ENCODE peak calls at places on chromosomes 4 and X, in eight cellular contexts. Y is pancreas, E is heart right ventricle, D is retinal pigment epithelial cell, G is lower lobe of right lung, Q is hepatocyte, M is osteocyte, H is fibroblast of lung. A is an unnamed sample.

GRCh38 chrX:41922694-41923171 is 621 bp downstream of the CASK start:
- DNase-seq in D (no peak), E (peak; percentile 4), Q (peak; percentile 57), H (peak; percentile 12), G (peak; percentile 47), Y (peak; percentile 7), M (no peak), A (peak; percentile 71)

GRCh38 chr4:8392591-8393190 is 47.8 kb downstream of the ACOX3 start:
- DNase-seq in G (no peak), D (no peak), Y (no peak), E (no peak), H (peak; percentile 13), Q (no peak), M (no peak), A (no peak)

GRCh38 chr4:38069271-38069760 is 109.1 kb downstream of the PTTG2 start:
- DNase-seq in E (no peak), G (no peak), D (no peak), H (peak; percentile 86), Q (peak; percentile 86), M (no peak), Y (peak; percentile 83), A (no peak)

GRCh38 chrX:130680164-130681035 is 222.6 kb downstream of the ENOX2 start:
- DNase-seq in D (peak; percentile 71), G (no peak), H (peak; percentile 42), E (no peak), M (no peak), Y (peak; percentile 6), Q (no peak), A (no peak)

GRCh38 chr4:105196523-105197145 is 50.0 kb downstream of the TET2 start:
- DNase-seq in H (peak; percentile 16), D (no peak), Q (no peak), Y (no peak), E (no peak), G (no peak), M (no peak), A (no peak)

GRCh38 chr4:7256989-7257810 is 64.9 kb downstream of the SORCS2 start:
- DNase-seq in H (peak; percentile 33), M (no peak), E (peak; percentile 82), G (no peak), D (no peak), Q (no peak), Y (peak; percentile 81), A (no peak)

GRCh38 chr4:1297456-1298325 is 8.0 kb downstream of the MAEA start:
- DNase-seq in E (no peak), G (no peak), Q (no peak), Y (no peak), D (no peak), M (no peak), H (no peak), A (no peak)

GRCh38 chr4:125393825-125394224 is 79.1 kb downstream of the FAT4 start:
- DNase-seq in Y (no peak), G (no peak), D (no peak), H (no peak), E (no peak), M (no peak), Q (no peak), A (no peak)

GRCh38 chr4:139171878-139172691 is 4.9 kb downstream of the ELF2 start:
- DNase-seq in D (no peak), G (no peak), Q (no peak), E (no peak), H (peak; percentile 60), M (no peak), Y (no peak), A (no peak)

GRCh38 chr4:108181704-108182103 is 13.0 kb upstream of the LEF1 start:
- DNase-seq in E (no peak), Q (no peak), D (no peak), H (no peak), M (no peak), Y (no peak), G (no peak), A (no peak)
- TF ChIP-seq CTCF in E (no peak), Q (peak; percentile 3), D (peak; percentile 15), H (no peak), M (no peak), Y (no peak), G (peak; percentile 6), A (peak; percentile 45)

GRCh38 chrX:72006461-72006860 is 95.8 kb downstream of the NHSL2 start:
- DNase-seq in G (no peak), Y (no peak), D (no peak), E (no peak), H (no peak), Q (no peak), M (peak; percentile 49), A (peak; percentile 22)

GRCh38 chrX:72001906-72002305 is 91.3 kb downstream of the NHSL2 start:
- DNase-seq in D (no peak), Y (no peak), G (no peak), M (peak; percentile 19), Q (no peak), E (no peak), H (no peak), A (no peak)

GRCh38 chrX:72002886-72003285 is 92.2 kb downstream of the NHSL2 start:
- DNase-seq in Y (no peak), M (peak; percentile 48), G (no peak), H (peak; percentile 76), E (no peak), Q (no peak), D (no peak), A (peak; percentile 15)

GRCh38 chrX:72005046-72005445 is 94.4 kb downstream of the NHSL2 start:
- DNase-seq in G (no peak), H (no peak), M (peak; percentile 38), Q (no peak), E (no peak), D (no peak), Y (no peak), A (peak; percentile 22)

DNA sequence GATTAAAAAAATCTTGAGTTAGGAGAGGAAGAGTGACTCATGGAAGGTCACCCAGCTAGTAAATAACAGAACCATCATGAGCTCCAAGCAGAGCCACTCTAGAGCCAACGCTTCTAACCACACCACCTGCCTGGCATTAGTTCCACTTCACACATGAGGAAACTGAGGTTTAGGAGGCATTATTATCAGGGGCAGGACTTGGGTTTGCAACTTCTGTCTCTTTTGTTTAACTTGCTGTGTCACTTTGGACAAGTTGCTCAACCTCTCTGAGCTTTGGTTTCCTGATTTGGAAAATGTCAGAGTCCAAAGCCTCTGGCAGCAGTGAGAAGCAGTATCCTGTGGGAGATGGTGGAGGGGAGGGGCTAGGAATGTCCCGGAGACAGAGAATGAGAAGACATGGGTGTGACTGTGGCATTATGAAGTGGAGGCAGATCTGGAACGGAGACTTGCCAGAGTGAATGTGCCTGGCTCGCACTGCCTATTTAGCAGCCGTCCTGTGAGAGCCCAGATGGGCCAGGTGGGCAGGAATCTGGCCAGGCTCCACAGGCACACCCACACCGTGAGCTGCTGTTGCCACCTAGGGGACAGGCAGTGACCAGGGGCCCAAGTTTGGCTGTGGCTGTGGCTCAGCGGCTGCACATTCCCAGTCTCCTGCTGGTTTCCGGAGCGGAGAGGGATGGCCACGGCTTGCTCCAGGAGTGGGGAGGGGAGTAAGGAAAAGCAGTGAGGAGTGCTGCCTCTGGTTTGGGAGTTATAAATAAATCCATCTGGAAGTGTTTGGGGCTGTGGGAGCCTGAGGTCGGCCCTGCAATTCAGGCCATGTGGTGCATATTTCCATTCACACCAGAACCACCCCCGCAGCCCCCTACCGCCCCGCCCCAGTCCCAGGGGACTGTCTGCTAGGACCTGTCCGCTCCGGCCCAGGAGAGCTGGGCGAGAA is 93.4 kb downstream of the NHSL2 start:
- DNase-seq in H (peak; percentile 73), Y (no peak), D (no peak), G (no peak), Q (peak; percentile 46), M (peak; percentile 88), E (peak; percentile 48), A (peak; percentile 68)
- TF ChIP-seq CTCF in H (no peak), Y (no peak), D (peak; percentile 30), G (no peak), Q (peak; percentile 21), M (peak; percentile 48), E (no peak), A (peak; percentile 41)

GRCh38 chr4:39466747-39467146 is 7.9 kb downstream of the LIAS start:
- DNase-seq in Q (no peak), D (no peak), H (peak; percentile 61), M (no peak), Y (no peak), G (no peak), E (no peak), A (no peak)

GRCh38 chr4:39469429-39470077 is 10.7 kb downstream of the LIAS start:
- DNase-seq in D (peak; percentile 78), Y (peak; percentile 16), M (no peak), Q (peak; percentile 88), G (no peak), H (peak; percentile 81), E (peak; percentile 16), A (no peak)

GRCh38 chr4:39470402-39470801 is 11.5 kb downstream of the LIAS start:
- DNase-seq in Q (no peak), Y (no peak), G (no peak), H (no peak), M (no peak), D (no peak), E (no peak), A (no peak)

GRCh38 chr4:39467470-39467869 is 8.6 kb downstream of the LIAS start:
- DNase-seq in H (no peak), Q (no peak), D (no peak), M (no peak), E (no peak), Y (no peak), G (no peak), A (no peak)

GRCh38 chr4:39464886-39465501 is 6.1 kb downstream of the LIAS start:
- DNase-seq in H (peak; percentile 88), Y (no peak), G (no peak), D (no peak), M (no peak), E (no peak), Q (peak; percentile 76), A (no peak)
- TF ChIP-seq CTCF in H (peak; percentile 24), Y (no peak), G (no peak), D (peak; percentile 25), M (no peak), E (no peak), Q (no peak), A (no peak)

DNA sequence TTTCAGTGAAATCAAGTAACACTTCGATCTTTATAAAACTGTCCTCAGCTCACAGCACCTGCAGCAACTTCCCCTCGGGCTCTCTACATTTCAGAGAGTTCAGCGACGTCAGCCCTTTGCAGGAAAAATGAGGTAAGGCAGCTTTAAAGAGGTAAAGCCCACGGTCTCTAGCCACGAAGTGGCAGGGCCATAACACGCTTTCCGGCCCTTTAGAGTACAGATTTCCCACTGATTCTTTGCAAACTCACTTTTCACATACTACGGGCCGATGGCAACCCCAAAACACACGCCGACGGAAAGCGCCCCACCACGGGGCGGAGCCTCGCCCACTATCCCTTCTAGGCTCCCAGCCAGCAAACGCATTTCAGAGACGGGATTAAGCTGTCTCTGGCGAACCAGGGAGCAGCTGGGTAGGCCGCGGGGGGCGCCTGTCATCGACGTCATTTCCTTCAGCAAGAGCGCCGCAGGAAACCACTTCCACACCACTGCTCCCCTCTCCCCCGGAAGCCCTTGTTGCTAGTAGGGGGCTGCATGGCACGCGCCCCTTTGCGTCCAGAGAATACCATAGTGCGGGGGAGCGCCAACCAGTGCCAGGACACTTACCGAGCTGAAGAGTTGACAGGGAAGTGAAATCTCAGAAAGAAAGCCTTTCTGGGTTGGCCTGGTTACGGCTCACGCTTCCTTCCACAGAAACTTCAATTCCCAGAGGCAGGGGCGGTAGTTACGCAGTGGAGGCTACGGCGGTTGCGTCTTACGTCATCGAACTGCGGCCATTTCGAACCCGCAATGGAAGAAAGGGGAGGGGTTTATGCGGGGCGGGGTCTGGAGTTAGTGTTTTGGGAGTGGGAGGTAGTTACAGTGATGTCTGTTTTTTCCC is at the start of gene TRMT10A:
- DNase-seq in H (peak; percentile 99), D (peak; percentile 96), E (peak; percentile 98), G (peak; percentile 99), M (peak; percentile 98), Q (peak; percentile 98), Y (peak; percentile 97), A (peak; percentile 92)
- TF ChIP-seq CTCF in H (no peak), D (no peak), E (no peak), G (peak; percentile 30), M (peak; percentile 16), Q (no peak), Y (no peak), A (no peak)